ENCODE peak calls at places on chromosome 16, in four cellular contexts. D is A549, L is K562, P is GM12878. V is an unnamed sample.
A peak's percentile ranks its signal among the peaks of the same experiment; 100 is the strongest.

GRCh38 chr16:11312718-11313492 is 31.8 kb upstream of the PRM1 start:
- DNase-seq in D (peak; percentile 31), L (peak; percentile 37), P (no peak), V (peak; percentile 78)

GRCh38 chr16:84013787-84014569 is 28.6 kb downstream of the SLC38A8 start:
- DNase-seq in D (peak; percentile 96), L (peak; percentile 98), P (peak; percentile 42), V (peak; percentile 2)

GRCh38 chr16:50711862-50712567 is 18.6 kb downstream of the NOD2 start:
- DNase-seq in D (no peak), L (no peak), P (no peak), V (no peak)

GRCh38 chr16:51994597-51994996 is 552.3 kb downstream of the TOX3 start:
- DNase-seq in D (peak; percentile 19), L (no peak), P (no peak), V (no peak)

GRCh38 chr16:12062343-12063003 is 85.9 kb downstream of the SNX29 start:
- DNase-seq in D (no peak), L (no peak), P (no peak), V (peak; percentile 72)

GRCh38 chr16:4339909-4340308 is 11.2 kb downstream of the PAM16 start:
- DNase-seq in D (no peak), L (no peak), P (no peak), V (peak; percentile 52)

GRCh38 chr16:50721549-50722409 is 20.1 kb upstream of the CYLD start:
- DNase-seq in D (no peak), L (no peak), P (no peak), V (no peak)

GRCh38 chr16:86029131-86029741 is 130.3 kb downstream of the IRF8 start:
- DNase-seq in D (no peak), L (no peak), P (no peak), V (peak; percentile 68)

GRCh38 chr16:17266606-17267313 is 204.0 kb downstream of the XYLT1 start:
- DNase-seq in D (no peak), L (no peak), P (no peak), V (no peak)

GRCh38 chr16:80909720-80910119 is 97.0 kb downstream of the CMC2 start:
- DNase-seq in D (no peak), L (no peak), P (no peak), V (no peak)

GRCh38 chr16:50360033-50360778 is 8.6 kb downstream of the BRD7 start:
- DNase-seq in D (no peak), L (no peak), P (no peak), V (peak; percentile 40)

GRCh38 chr16:2151188-2152091 is 3.0 kb downstream of the RAB26 start:
- DNase-seq in D (peak; percentile 52), L (no peak), P (no peak), V (no peak)

GRCh38 chr16:9033125-9033830 is 58.2 kb upstream of the HAPSTR1 start:
- DNase-seq in D (peak; percentile 83), L (peak; percentile 36), P (no peak), V (peak; percentile 71)

GRCh38 chr16:25707982-25708583 is 16.3 kb downstream of the HS3ST4 start:
- DNase-seq in D (peak; percentile 52), L (peak; percentile 62), P (no peak), V (no peak)

GRCh38 chr16:71895679-71896385 is 501 bp downstream of the IST1 start:
- DNase-seq in D (peak; percentile 63), L (peak; percentile 76), P (no peak), V (peak; percentile 50)

GRCh38 chr16:27969574-27969973 is 93.9 kb downstream of the GSG1L start:
- DNase-seq in D (no peak), L (no peak), P (no peak), V (peak; percentile 21)

GRCh38 chr16:4390266-4391260 is 18.9 kb downstream of the VASN start:
- DNase-seq in D (no peak), L (no peak), P (no peak), V (no peak)

GRCh38 chr16:48156790-48157209 is 1.0 kb upstream of the ABCC12 start:
- DNase-seq in D (peak; percentile 88), L (peak; percentile 81), P (no peak), V (peak; percentile 85)

GRCh38 chr16:83676056-83676455 is 131.7 kb upstream of the HSBP1 start:
- DNase-seq in D (no peak), L (no peak), P (no peak), V (no peak)

GRCh38 chr16:86044881-86045600 is 146.1 kb downstream of the IRF8 start:
- DNase-seq in D (no peak), L (peak; percentile 26), P (no peak), V (no peak)

GRCh38 chr16:88066680-88067529 is 115.7 kb downstream of the BANP start:
- DNase-seq in D (no peak), L (no peak), P (no peak), V (no peak)

GRCh38 chr16:23907457-23907902 is 71.7 kb downstream of the PRKCB start:
- DNase-seq in D (no peak), L (peak; percentile 89), P (no peak), V (no peak)

GRCh38 chr16:68081796-68082567 is 3.2 kb upstream of the NFATC3 start:
- DNase-seq in D (no peak), L (no peak), P (no peak), V (no peak)

GRCh38 chr16:50193594-50193993 is 40.5 kb downstream of the TENT4B start:
- DNase-seq in D (no peak), L (no peak), P (no peak), V (peak; percentile 16)

GRCh38 chr16:11112723-11113348 is 143.2 kb downstream of the SOCS1 start:
- DNase-seq in D (no peak), L (peak; percentile 75), P (peak; percentile 79), V (no peak)

GRCh38 chr16:74936902-74937560 is 47.9 kb downstream of the WDR59 start:
- DNase-seq in D (peak; percentile 15), L (no peak), P (peak; percentile 50), V (peak; percentile 95)

GRCh38 chr16:11094075-11094593 is 149.8 kb downstream of the CLEC16A start:
- DNase-seq in D (no peak), L (peak; percentile 80), P (peak; percentile 53), V (peak; percentile 86)

GRCh38 chr16:56984639-56985038 is 4.7 kb upstream of the NLRC5 start:
- DNase-seq in D (no peak), L (no peak), P (no peak), V (no peak)

GRCh38 chr16:69903851-69904250 is 47.3 kb upstream of the CLEC18A start:
- DNase-seq in D (no peak), L (no peak), P (no peak), V (no peak)

GRCh38 chr16:25006504-25007055 is 8.6 kb downstream of the ARHGAP17 start:
- DNase-seq in D (no peak), L (no peak), P (no peak), V (peak; percentile 71)

GRCh38 chr16:13110124-13110796 is 208.9 kb downstream of the SHISA9 start:
- DNase-seq in D (peak; percentile 54), L (no peak), P (no peak), V (no peak)

GRCh38 chr16:19883296-19883951 is 1.2 kb downstream of the GPRC5B start:
- DNase-seq in D (no peak), L (peak; percentile 56), P (no peak), V (peak; percentile 25)

GRCh38 chr16:2854700-2855309 is 3.2 kb downstream of the PRSS22 start:
- DNase-seq in D (no peak), L (peak; percentile 61), P (no peak), V (no peak)

GRCh38 chr16:79173101-79173500 is 427.4 kb downstream of the MAF start:
- DNase-seq in D (no peak), L (no peak), P (no peak), V (no peak)

GRCh38 chr16:79170565-79171242 is 429.8 kb downstream of the MAF start:
- DNase-seq in D (no peak), L (no peak), P (no peak), V (no peak)

GRCh38 chr16:79173910-79174309 is 426.6 kb downstream of the MAF start:
- DNase-seq in D (no peak), L (no peak), P (no peak), V (no peak)

GRCh38 chr16:79172306-79172705 is 428.2 kb downstream of the MAF start:
- DNase-seq in D (no peak), L (no peak), P (no peak), V (no peak)

GRCh38 chr16:79171504-79172240 is 428.9 kb downstream of the MAF start:
- DNase-seq in D (no peak), L (no peak), P (no peak), V (no peak)
- TF ChIP-seq ELK1 in D (no peak), L (no peak), P (no peak), V (no peak)

GRCh38 chr16:31108035-31108793 is at the start of gene BCKDK:
- DNase-seq in D (peak; percentile 75), L (peak; percentile 88), P (peak; percentile 32), V (peak; percentile 60)
- TF ChIP-seq POLR2A in D (peak; percentile 62), L (peak; percentile 63), P (peak; percentile 66), V (no peak)

DNA sequence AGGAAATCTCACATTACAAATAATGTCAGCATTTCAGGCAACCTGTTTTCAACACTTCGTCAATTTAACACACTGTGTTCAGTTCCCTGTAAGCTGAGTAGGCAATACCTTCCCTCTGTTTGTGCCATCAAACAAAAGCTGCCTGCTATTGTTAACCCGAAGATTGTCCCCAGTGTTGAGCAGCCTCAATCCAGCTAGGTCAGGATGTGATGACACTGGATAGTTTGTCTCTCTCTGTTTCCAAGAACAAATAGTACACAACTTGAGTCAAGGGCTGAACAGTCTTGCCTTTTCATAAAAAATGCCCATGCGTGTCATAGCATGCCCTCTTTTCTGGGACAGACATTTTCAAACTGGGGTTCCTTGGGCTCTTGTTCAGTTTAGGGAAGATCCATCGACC is 36.4 kb downstream of the HSD17B2 start:
- DNase-seq in D (no peak), L (no peak), P (no peak), V (no peak)
- TF ChIP-seq ELK1 in D (no peak), L (no peak), P (no peak), V (no peak)

GRCh38 chr16:54287018-54287757 is 601 bp upstream of the IRX3 start:
- DNase-seq in D (no peak), L (no peak), P (no peak), V (no peak)

GRCh38 chr16:54287758-54288591 is 1.4 kb upstream of the IRX3 start:
- DNase-seq in D (no peak), L (no peak), P (no peak), V (no peak)

GRCh38 chr16:54285414-54286066 is 1.0 kb downstream of the IRX3 start:
- DNase-seq in D (peak; percentile 52), L (no peak), P (no peak), V (no peak)

GRCh38 chr16:54286067-54286329 is 589 bp downstream of the IRX3 start:
- DNase-seq in D (no peak), L (no peak), P (no peak), V (no peak)

GRCh38 chr16:54286330-54287017 is at the start of gene IRX3:
- DNase-seq in D (peak; percentile 87), L (no peak), P (no peak), V (peak; percentile 4)
- TF ChIP-seq POLR2A in D (peak; percentile 14), L (no peak), P (no peak), V (no peak)

V was measured in IMR-90.